ENCODE peak calls at places on chromosomes 4 and X, in nine cellular contexts. G is CD8-positive, alpha-beta T cell; J is fibroblast of the aortic adventitia; Y is NB4; M is ascending aorta; W is HCT116; F is retinal pigment epithelial cell; V is AG04450; O is astrocyte of the cerebellum. U is an unnamed sample.

GRCh38 chr4:182175788-182176519 is 67.2 kb upstream of the TENM3 start:
- DNase-seq in V (no peak), O (no peak), F (no peak), J (no peak), Y (no peak), M (no peak), G (no peak), W (no peak), U (no peak)

GRCh38 chrX:56766554-56767412 is 37.7 kb downstream of the NBDY start:
- DNase-seq in J (peak; percentile 45), V (no peak), O (no peak), M (peak; percentile 60), Y (no peak), G (peak; percentile 58), W (no peak), F (no peak), U (no peak)

GRCh38 chrX:19893722-19894121 is 6.3 kb upstream of the SH3KBP1 start:
- DNase-seq in V (no peak), J (peak; percentile 62), W (no peak), G (no peak), Y (no peak), M (no peak), O (peak; percentile 32), F (no peak), U (no peak)

GRCh38 chr4:7335363-7336066 is 99.2 kb downstream of the PSAPL1 start:
- DNase-seq in Y (peak; percentile 71), O (no peak), V (no peak), W (peak; percentile 42), F (no peak), J (peak; percentile 12), G (peak; percentile 56), M (no peak), U (no peak)

GRCh38 chr4:61992351-61992750 is 792.2 kb downstream of the ADGRL3 start:
- DNase-seq in J (no peak), O (no peak), M (no peak), Y (no peak), W (no peak), F (no peak), V (no peak), G (no peak), U (no peak)

GRCh38 chr4:168411318-168412150 is 68.8 kb downstream of the DDX60L start:
- DNase-seq in J (peak; percentile 55), W (no peak), M (no peak), V (peak; percentile 20), Y (peak; percentile 61), G (no peak), F (no peak), O (no peak), U (no peak)

GRCh38 chrX:153953342-153953830 is 8.9 kb upstream of the RENBP start:
- DNase-seq in V (no peak), J (peak; percentile 58), W (no peak), F (no peak), G (peak; percentile 89), M (peak; percentile 89), Y (peak; percentile 72), O (peak; percentile 27), U (no peak)

GRCh38 chr4:73661646-73662119 is 41.4 kb upstream of the RASSF6 start:
- DNase-seq in O (peak; percentile 99), Y (no peak), F (no peak), W (no peak), V (peak; percentile 96), M (no peak), G (no peak), J (peak; percentile 97), U (peak; percentile 93)

GRCh38 chr4:73170518-73171198 is 87.9 kb downstream of the ANKRD17 start:
- DNase-seq in F (no peak), Y (no peak), G (no peak), W (no peak), O (no peak), V (no peak), J (no peak), M (no peak), U (no peak)

GRCh38 chr4:22720091-22720490 is 27.4 kb downstream of the GBA3 start:
- DNase-seq in M (no peak), G (no peak), W (no peak), J (no peak), F (peak; percentile 55), Y (no peak), V (no peak), O (peak; percentile 13), U (no peak)

GRCh38 chr4:125045311-125045710 is 269.4 kb upstream of the FAT4 start:
- DNase-seq in O (no peak), J (peak; percentile 62), V (no peak), G (no peak), W (no peak), Y (no peak), M (no peak), F (no peak), U (no peak)

GRCh38 chr4:113882668-113883067 is 96.8 kb downstream of the ARSJ start:
- DNase-seq in W (no peak), Y (no peak), M (no peak), O (no peak), V (no peak), G (no peak), F (no peak), J (peak; percentile 57), U (no peak)

GRCh38 chrX:20139966-20140365 is 1.7 kb downstream of the EIF1AX start:
- DNase-seq in W (no peak), G (no peak), O (peak; percentile 24), Y (no peak), M (no peak), V (no peak), J (peak; percentile 75), F (no peak), U (peak; percentile 27)

GRCh38 chr4:26568446-26568994 is 15.4 kb upstream of the TBC1D19 start:
- DNase-seq in M (no peak), Y (no peak), V (peak; percentile 60), G (no peak), O (peak; percentile 95), J (peak; percentile 91), F (peak; percentile 68), W (peak; percentile 93), U (peak; percentile 92)

GRCh38 chrX:17822351-17822750 is 38.7 kb downstream of the RAI2 start:
- DNase-seq in V (no peak), G (no peak), O (no peak), F (no peak), J (peak; percentile 31), M (no peak), W (no peak), Y (no peak), U (no peak)

GRCh38 chrX:19007868-19008267 is 24.0 kb upstream of the PHKA2 start:
- DNase-seq in M (no peak), J (no peak), O (no peak), V (no peak), F (no peak), Y (no peak), G (no peak), W (no peak), U (no peak)

GRCh38 chrX:15567886-15568616 is 32.7 kb downstream of the ACE2 start:
- DNase-seq in J (peak; percentile 60), F (no peak), M (no peak), O (no peak), G (no peak), Y (no peak), V (no peak), W (no peak), U (no peak)
- TF ChIP-seq CTCF in J (peak; percentile 73), F (peak; percentile 63), M (no peak), O (peak; percentile 23), G (no peak), Y (no peak), V (no peak), W (peak; percentile 22), U (peak; percentile 38)

GRCh38 chrX:275476-275966 is 5.7 kb upstream of the PLCXD1 start:
- DNase-seq in G (no peak), M (no peak), O (no peak), Y (no peak), V (no peak), W (no peak), J (no peak), F (no peak), U (no peak)
- H3K4me3 ChIP-seq in G (peak overlapping the region; percentile 65), M (peak overlapping the region; percentile 61), O (peak overlapping the region; percentile 45), Y (peak overlapping the region; percentile 60), V (no peak overlapping the region), W (peak overlapping the region; percentile 78), J (no peak overlapping the region), F (no peak overlapping the region), U (no peak overlapping the region)

GRCh38 chr4:121277194-121278105 is 103.4 kb downstream of the QRFPR start:
- DNase-seq in O (no peak), V (no peak), W (peak; percentile 42), Y (peak; percentile 14), J (no peak), G (no peak), M (no peak), F (no peak), U (no peak)
- TF ChIP-seq CTCF in O (no peak), V (no peak), W (peak; percentile 69), Y (peak; percentile 23), J (no peak), G (no peak), M (no peak), F (peak; percentile 46), U (peak; percentile 14)

GRCh38 chr4:153465922-153466636 is at the start of gene TMEM131L:
- DNase-seq in M (peak; percentile 79), V (no peak), W (peak; percentile 21), G (peak; percentile 79), F (no peak), O (no peak), Y (peak; percentile 85), J (peak; percentile 51), U (no peak)

GRCh38 chr4:153467897-153468262 is 1.7 kb downstream of the TMEM131L start:
- DNase-seq in F (no peak), M (no peak), W (no peak), J (peak; percentile 54), G (no peak), Y (peak; percentile 46), V (no peak), O (no peak), U (no peak)

GRCh38 chr4:153466637-153467153 is 535 bp downstream of the TMEM131L start:
- DNase-seq in G (no peak), Y (no peak), O (no peak), J (no peak), M (peak; percentile 66), F (no peak), W (no peak), V (no peak), U (no peak)

GRCh38 chr4:153467154-153467896 is 1.2 kb downstream of the TMEM131L start:
- DNase-seq in O (no peak), V (no peak), M (peak; percentile 68), G (peak; percentile 64), F (no peak), Y (peak; percentile 55), W (peak; percentile 39), J (no peak), U (no peak)

GRCh38 chr4:153468587-153468986 is 2.4 kb downstream of the TMEM131L start:
- DNase-seq in F (no peak), G (no peak), O (no peak), M (no peak), J (peak; percentile 48), Y (peak; percentile 64), V (no peak), W (no peak), U (no peak)
- H3K4me3 ChIP-seq in F (no peak overlapping the region), G (peak overlapping the region; percentile 94), O (no peak overlapping the region), M (peak overlapping the region; percentile 99), J (peak overlapping the region; percentile 55), Y (peak overlapping the region; percentile 82), V (peak overlapping the region; percentile 24), W (no peak overlapping the region), U (no peak overlapping the region)

DNA sequence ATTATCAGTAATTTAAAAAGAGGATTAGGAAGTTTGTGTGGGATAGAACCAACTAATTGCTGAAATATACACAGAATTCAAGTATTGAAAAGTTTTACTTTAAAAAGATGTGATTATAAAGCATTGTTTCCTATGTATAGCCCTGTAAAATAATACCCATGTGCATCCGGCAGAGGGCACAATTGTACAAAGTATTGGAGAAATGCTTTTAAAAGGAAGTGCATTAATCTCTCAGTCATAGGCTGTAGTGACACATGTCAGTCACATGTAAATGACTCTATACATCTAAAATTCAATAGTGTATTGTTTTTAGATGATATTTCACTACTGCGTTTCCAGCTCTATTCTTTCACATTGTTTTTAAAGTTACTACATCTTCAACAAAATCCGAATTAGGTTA is 9.7 kb upstream of the GEMIN8 start:
- DNase-seq in M (no peak), J (peak; percentile 64), F (no peak), Y (peak; percentile 66), W (no peak), V (no peak), O (no peak), G (peak; percentile 66), U (no peak)
- TF ChIP-seq CTCF in M (peak; percentile 56), J (peak; percentile 65), F (peak; percentile 67), Y (peak; percentile 34), W (peak; percentile 27), V (peak; percentile 56), O (peak; percentile 55), G (peak; percentile 64), U (peak; percentile 62)